ENCODE peak calls at places on chromosomes 1 and 21, in six cellular contexts. R, U, V, S, P and W are unnamed samples. For H3K9me3, the result is how much of the 10 kb centered on the place peaks cover.

GRCh38 chr21:22352088-22352487 is 1353.9 kb downstream of the NCAM2 start:
- DNase-seq in R (no peak), U (no peak), P (no peak), V (no peak), S (no peak), W (no peak)

GRCh38 chr1:42939216-42939615 is 19.5 kb downstream of the SLC2A1 start:
- DNase-seq in U (no peak), S (no peak), V (no peak), P (peak), R (no peak), W (no peak)

GRCh38 chr1:18155881-18156385 is 48.3 kb downstream of the IGSF21 start:
- DNase-seq in R (no peak), S (no peak), P (no peak), V (peak), U (no peak), W (no peak)

GRCh38 chr1:29719253-29719652 is 482.9 kb downstream of the PTPRU start:
- DNase-seq in R (no peak), S (no peak), V (no peak), U (no peak), P (no peak), W (peak)

GRCh38 chr1:165633624-165634023 is 2.6 kb downstream of the MGST3 start:
- DNase-seq in U (no peak), R (no peak), S (no peak), V (no peak), P (no peak), W (peak)

GRCh38 chr1:221782461-221782860 is 40.6 kb upstream of the DUSP10 start:
- DNase-seq in U (no peak), P (no peak), S (no peak), V (no peak), R (no peak), W (no peak)

GRCh38 chr1:16173447-16174260 is 17.8 kb upstream of the EPHA2 start:
- DNase-seq in S (no peak), V (peak), R (no peak), U (peak), P (peak), W (peak)

GRCh38 chr1:116966791-116967190 is 34.8 kb upstream of the CD101 start:
- DNase-seq in S (no peak), P (no peak), V (no peak), U (no peak), R (no peak), W (no peak)

GRCh38 chr1:173429517-173430477 is 47.3 kb upstream of the PRDX6 start:
- DNase-seq in S (peak), U (peak), R (peak), V (peak), P (peak), W (peak)

GRCh38 chr1:155218854-155219591 is 10.5 kb downstream of the MTX1 start:
- DNase-seq in U (peak), R (no peak), S (no peak), P (peak), V (no peak), W (peak)

GRCh38 chr1:7278045-7278444 is 492.8 kb downstream of the CAMTA1 start:
- DNase-seq in S (no peak), U (no peak), V (no peak), P (peak), R (no peak), W (no peak)

GRCh38 chr1:25469177-25469576 is 38.5 kb downstream of the MACO1 start:
- DNase-seq in V (no peak), U (no peak), R (no peak), S (no peak), P (no peak), W (no peak)

GRCh38 chr1:203306089-203306969 is 1.0 kb downstream of the BTG2 start:
- DNase-seq in P (peak), R (no peak), V (peak), U (no peak), S (peak), W (peak)
- TF ChIP-seq CTCF in P (peak), R (no peak), V (no peak), U (no peak), S (no peak), W (peak)

DNA sequence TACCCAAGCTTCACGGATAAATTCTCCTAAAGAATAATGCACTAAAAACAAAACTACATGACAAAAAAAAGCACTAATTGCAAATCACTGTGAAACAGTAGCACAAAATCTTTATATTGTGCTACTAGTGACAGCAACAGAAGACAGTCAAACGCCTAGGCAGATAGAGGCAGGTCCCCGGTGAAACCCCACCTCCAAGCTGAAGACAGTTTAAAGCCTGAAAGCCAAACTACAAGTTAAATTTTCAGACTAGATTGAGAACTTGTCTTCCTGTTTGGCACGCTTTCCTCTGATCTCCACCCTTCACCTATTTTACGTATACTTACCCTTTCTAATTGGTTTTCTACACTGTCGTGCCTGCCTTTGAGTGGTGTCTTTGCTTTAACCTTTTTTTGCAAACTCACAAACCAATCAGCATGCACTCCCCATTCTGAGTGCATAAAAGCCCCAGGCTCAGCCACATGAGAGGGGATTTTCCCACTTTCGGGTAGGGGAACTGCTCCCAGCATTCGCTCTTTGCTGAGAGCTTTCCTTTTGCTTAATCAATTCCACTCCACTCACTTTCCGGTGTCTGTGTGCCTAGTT is 3.6 kb upstream of the BACH1 start:
- DNase-seq in R (no peak), V (no peak), P (no peak), S (no peak), U (no peak), W (no peak)
- H3K9me3 ChIP-seq in R (under half), V (under half), P (under half), S (under half), U (under half), W (under half)

GRCh38 chr1:33462449-33463164 is 9.8 kb upstream of the ZSCAN20 start:
- DNase-seq in U (no peak), P (no peak), R (no peak), V (no peak), S (no peak), W (no peak)
- TF ChIP-seq CTCF in U (no peak), P (no peak), R (no peak), V (no peak), S (no peak), W (no peak)

DNA sequence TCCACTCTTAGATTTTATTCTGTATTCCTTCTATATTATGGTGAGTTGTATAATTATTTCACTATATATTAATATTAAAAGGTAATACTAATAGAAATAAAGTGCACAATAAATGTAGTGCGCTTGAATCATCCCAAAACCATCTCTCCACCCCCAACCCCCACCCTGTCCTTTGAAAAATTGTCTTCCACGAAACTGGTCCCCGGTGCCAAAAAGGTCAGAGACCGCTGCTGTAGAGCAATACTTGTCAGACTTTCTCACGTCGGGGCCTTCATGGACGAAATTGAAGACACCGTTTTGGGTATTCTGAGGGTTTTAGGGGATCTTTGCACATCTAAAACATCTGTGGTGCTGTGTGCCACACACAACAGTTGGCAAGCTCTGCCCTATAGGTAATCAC is 19.6 kb downstream of the DYRK1A start:
- DNase-seq in P (no peak), U (no peak), V (no peak), S (no peak), R (no peak), W (no peak)
- H3K9me3 ChIP-seq in P (under half), U (under half), V (under half), S (under half), R (under half), W (under half)

DNA sequence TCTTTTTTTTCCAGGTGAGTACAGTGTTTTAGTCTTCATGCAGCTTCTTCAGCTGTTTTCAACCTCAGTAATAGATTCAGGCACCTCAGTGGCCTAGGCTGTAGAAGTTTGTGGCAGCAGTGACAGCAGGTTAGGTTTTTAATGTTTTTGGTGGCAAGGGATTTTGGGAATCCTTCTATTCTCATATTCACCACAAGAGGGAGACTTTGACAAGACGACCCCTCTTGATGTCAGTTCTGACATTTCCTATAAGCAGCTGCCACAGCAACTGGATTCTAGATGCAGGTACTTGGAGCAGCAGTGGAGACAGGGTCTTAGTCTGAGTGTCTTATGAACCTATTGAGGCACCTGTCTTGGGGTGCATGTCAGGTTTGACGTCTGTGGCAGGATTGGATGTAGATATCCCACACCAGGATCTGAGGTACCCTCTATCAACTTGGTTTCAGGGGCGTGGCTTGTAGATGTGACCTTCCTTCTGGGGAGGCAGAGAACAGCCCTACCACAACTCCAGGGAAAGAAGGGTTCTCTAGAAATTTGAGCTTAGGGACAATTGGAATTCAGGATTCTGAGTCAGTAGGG is 1104.2 kb upstream of the TMPRSS15 start:
- DNase-seq in P (peak), S (no peak), U (no peak), R (no peak), V (no peak), W (no peak)
- TF ChIP-seq CTCF in P (no peak), S (no peak), U (peak), R (no peak), V (peak), W (no peak)

DNA sequence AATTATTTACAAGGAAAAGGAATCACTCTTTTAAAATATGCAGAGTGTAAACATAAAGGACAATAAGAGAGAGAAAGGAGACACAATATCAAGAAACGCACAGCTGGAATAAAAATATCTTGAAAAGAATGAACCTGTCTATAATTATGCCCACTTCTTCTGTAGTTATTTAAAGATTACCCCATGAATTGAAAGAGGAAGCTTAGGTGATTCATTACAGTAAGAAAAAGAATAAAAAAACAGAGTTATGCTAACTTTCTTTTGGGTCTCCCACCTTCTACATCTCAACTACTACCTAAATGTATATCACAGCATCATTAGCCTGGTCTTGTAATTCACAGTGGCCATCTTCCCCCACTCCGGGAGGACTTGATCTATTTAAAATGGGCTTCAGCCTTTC is 182.1 kb downstream of the MRPL39 start:
- DNase-seq in V (no peak), R (no peak), S (no peak), U (no peak), P (no peak), W (no peak)
- H3K9me3 ChIP-seq in V (under half), R (under half), S (under half), U (under half), P (under half), W (under half)

DNA sequence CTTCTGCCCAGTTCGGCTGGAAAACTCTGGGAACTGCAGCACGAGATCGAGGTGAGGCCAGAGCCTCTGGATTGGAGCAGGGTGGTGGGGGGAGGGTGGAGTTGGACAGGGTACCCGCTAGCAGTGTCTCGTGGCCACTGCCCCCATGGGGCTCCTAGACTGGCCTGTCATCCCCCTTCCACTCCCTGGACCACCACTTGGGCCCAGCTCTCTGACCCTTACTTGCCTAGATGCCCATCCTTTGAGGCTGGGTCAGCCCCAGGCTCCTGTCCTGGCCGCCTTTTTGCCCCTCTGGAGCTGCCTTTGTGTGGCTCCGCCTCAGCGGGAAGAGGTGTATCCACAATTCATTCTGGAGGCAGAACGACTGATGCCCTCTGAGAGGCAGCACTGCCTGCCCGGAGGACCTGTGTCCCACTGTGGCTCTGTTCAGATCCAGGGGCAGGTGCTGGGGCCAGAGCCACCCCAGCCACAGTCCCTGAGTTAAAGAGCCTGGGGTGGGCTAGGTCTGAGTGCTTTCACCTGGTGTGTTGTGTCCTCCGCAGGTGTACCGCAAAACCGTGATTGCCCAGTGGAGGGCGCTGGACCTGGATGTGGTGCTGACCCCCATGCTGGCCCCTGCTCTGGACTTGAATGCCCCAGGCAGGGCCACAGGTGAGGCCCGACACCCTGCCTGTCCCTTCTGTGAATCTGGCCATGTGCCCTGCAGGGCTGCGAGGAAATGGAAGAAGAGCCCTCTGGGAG is 17.7 kb downstream of the FAAH start:
- DNase-seq in V (no peak), R (no peak), U (peak), S (no peak), P (no peak), W (no peak)
- TF ChIP-seq CTCF in V (peak), R (peak), U (peak), S (peak), P (no peak), W (peak)